ENCODE peak calls at places on chromosome 15, in seven cellular contexts. G is PC-3, O is mammary epithelial cell, X is heart left ventricle, Q is AG10803, E is tibial nerve, R is kidney epithelial cell. B is an unnamed sample.

GRCh38 chr15:79179108-79179561 is 88.6 kb upstream of the RASGRF1 start:
- DNase-seq in X (no peak), Q (no peak), R (peak), O (peak), E (no peak), G (peak), B (peak)

GRCh38 chr15:50458301-50458700 is 34.1 kb downstream of the USP8 start:
- DNase-seq in Q (peak), R (no peak), O (no peak), G (no peak), E (no peak), X (no peak), B (peak)

GRCh38 chr15:44738340-44738984 is 2.1 kb downstream of the TRIM69 start:
- DNase-seq in R (no peak), O (peak), Q (peak), X (no peak), E (no peak), G (peak), B (peak)

GRCh38 chr15:55909036-55909811 is 84.2 kb downstream of the NEDD4 start:
- DNase-seq in O (peak), R (no peak), G (peak), E (no peak), X (no peak), Q (peak), B (peak)

GRCh38 chr15:82312611-82313349 is 36.5 kb downstream of the GOLGA6L10 start:
- DNase-seq in R (no peak), O (no peak), E (no peak), X (no peak), G (no peak), Q (peak), B (peak)

GRCh38 chr15:39730552-39730951 is 52.1 kb downstream of the FSIP1 start:
- DNase-seq in R (no peak), G (no peak), O (no peak), X (no peak), E (no peak), Q (no peak), B (no peak)

GRCh38 chr15:70512772-70513362 is 250.5 kb downstream of the UACA start:
- DNase-seq in O (peak), Q (peak), X (peak), G (peak), E (no peak), R (no peak), B (peak)

GRCh38 chr15:77852241-77853007 is 219.7 kb upstream of the LINGO1 start:
- DNase-seq in E (no peak), R (no peak), Q (no peak), G (no peak), X (no peak), O (no peak), B (no peak)

GRCh38 chr15:79942656-79943481 is 28.1 kb downstream of the BCL2A1 start:
- DNase-seq in R (no peak), X (no peak), G (peak), E (no peak), Q (no peak), O (peak), B (no peak)

GRCh38 chr15:24068102-24068501 is 381.0 kb upstream of the NDN start:
- DNase-seq in X (no peak), O (no peak), Q (no peak), R (no peak), G (no peak), E (no peak), B (no peak)

GRCh38 chr15:83516935-83517334 is 69.8 kb downstream of the SH3GL3 start:
- DNase-seq in X (no peak), R (peak), Q (peak), G (peak), O (peak), E (no peak), B (peak)

GRCh38 chr15:66151809-66152208 is 101.7 kb downstream of the MEGF11 start:
- DNase-seq in G (no peak), R (no peak), E (no peak), X (no peak), Q (no peak), O (no peak), B (no peak)

GRCh38 chr15:96804754-96805153 is 474.3 kb downstream of the NR2F2 start:
- DNase-seq in R (no peak), Q (no peak), E (no peak), O (no peak), G (no peak), X (no peak), B (no peak)

GRCh38 chr15:51647128-51647562 is 24.6 kb upstream of the DMXL2 start:
- DNase-seq in E (peak), R (peak), O (peak), G (peak), Q (peak), X (peak), B (peak)

GRCh38 chr15:27970661-27971392 is 128.3 kb downstream of the OCA2 start:
- DNase-seq in Q (no peak), O (no peak), X (no peak), R (no peak), E (no peak), G (no peak), B (no peak)

GRCh38 chr15:50049871-50050270 is 69.2 kb downstream of the ATP8B4 start:
- DNase-seq in X (no peak), R (no peak), E (no peak), G (peak), Q (peak), O (no peak), B (peak)

GRCh38 chr15:83206387-83206970 is 1.1 kb downstream of the HDGFL3 start:
- DNase-seq in X (no peak), R (no peak), E (peak), Q (no peak), O (peak), G (peak), B (no peak)

DNA sequence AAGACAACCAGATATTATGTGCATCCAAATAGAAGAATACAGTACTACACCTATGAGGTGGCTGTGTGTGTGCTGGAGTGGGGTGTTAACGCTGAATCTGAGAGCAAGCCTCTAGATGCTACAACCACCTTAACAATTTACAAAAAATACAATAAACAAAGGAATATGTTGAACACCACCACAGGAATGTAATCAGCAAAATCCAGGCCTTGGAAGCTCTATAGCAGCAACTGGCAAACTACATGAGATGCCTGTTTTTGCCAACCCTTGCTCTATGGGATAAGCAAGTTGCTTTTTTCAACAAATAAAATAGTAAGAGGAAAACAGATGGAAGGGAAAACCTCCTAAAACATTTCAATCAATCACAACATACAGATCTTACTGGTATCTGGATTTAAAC is 23.9 kb downstream of the SLTM start:
- DNase-seq in E (no peak), G (no peak), O (no peak), R (no peak), Q (peak), X (no peak), B (no peak)
- H3K4me3 ChIP-seq in E (no peak), G (no peak), O (no peak), R (no peak), Q (no peak), X (no peak), B (no peak)

GRCh38 chr15:42163947-42164550 is 7.6 kb upstream of the PLA2G4F start:
- DNase-seq in R (no peak), Q (no peak), G (no peak), O (no peak), X (no peak), E (no peak), B (no peak)

GRCh38 chr15:42165081-42165480 is 8.6 kb upstream of the PLA2G4F start:
- DNase-seq in E (no peak), G (peak), O (no peak), Q (peak), R (no peak), X (no peak), B (peak)

GRCh38 chr15:42166225-42166940 is 9.9 kb upstream of the PLA2G4F start:
- DNase-seq in Q (no peak), E (no peak), G (no peak), O (no peak), X (no peak), R (no peak), B (no peak)

GRCh38 chr15:42160110-42160509 is 3.7 kb upstream of the PLA2G4F start:
- DNase-seq in E (no peak), G (no peak), R (no peak), O (no peak), X (no peak), Q (no peak), B (no peak)

GRCh38 chr15:42163291-42163690 is 6.9 kb upstream of the PLA2G4F start:
- DNase-seq in R (no peak), G (no peak), E (no peak), Q (no peak), O (no peak), X (no peak), B (no peak)
- TF ChIP-seq CTCF in R (no peak), G (no peak), E (no peak), Q (no peak), O (no peak), X (no peak), B (no peak)

DNA sequence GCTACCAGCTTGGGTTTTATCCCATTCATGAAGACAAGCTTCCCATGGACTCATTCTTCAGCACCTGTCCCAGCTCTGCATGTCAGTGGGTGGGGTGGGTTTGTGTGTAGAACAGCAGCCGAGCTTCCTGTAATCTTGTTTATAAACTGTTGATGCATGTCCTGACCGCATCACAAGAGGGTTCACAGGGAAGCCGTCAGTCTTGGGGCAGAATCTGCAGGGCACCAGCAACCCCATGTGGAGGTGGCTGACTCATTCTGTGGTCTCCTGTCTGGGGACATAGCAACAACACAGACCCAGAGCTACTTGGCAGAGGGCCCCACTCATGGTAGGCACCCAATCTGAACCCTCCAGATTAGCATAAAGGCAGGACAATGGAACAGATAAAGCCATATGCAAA is 35.6 kb downstream of the DAPK2 start:
- DNase-seq in E (peak), X (peak), G (peak), R (peak), Q (peak), O (peak), B (peak)
- H3K4me3 ChIP-seq in E (no peak), X (no peak), G (no peak), R (no peak), Q (no peak), O (no peak), B (no peak)

DNA sequence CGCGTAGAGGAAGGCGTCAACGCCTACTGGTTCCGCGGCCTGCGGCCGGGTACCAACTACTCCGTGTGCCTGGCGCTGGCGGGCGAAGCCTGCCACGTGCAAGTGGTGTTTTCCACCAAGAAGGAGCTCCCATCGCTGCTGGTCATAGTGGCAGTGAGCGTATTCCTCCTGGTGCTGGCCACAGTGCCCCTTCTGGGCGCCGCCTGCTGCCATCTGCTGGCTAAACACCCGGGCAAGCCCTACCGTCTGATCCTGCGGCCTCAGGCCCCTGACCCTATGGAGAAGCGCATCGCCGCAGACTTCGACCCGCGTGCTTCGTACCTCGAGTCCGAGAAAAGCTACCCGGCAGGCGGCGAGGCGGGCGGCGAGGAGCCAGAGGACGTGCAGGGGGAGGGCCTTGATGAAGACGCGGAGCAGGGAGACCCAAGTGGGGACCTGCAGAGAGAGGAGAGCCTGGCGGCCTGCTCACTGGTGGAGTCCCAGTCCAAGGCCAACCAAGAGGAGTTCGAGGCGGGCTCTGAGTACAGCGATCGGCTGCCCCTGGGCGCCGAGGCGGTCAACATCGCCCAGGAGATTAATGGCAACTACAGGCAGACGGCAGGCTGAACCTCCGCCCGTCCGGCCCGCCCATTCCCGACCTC is 4.1 kb downstream of the ISLR2 start:
- DNase-seq in R (no peak), G (no peak), Q (peak), E (no peak), X (peak), O (no peak), B (no peak)
- TF ChIP-seq CTCF in R (peak), G (peak), Q (peak), E (no peak), X (peak), O (peak), B (peak)

GRCh38 chr15:36878745-36879262 is 221.5 kb downstream of the MEIS2 start:
- DNase-seq in R (no peak), Q (no peak), E (no peak), G (no peak), O (no peak), X (no peak), B (no peak)
- H3K4me3 ChIP-seq in R (no peak), Q (no peak), E (no peak), G (no peak), O (no peak), X (no peak), B (no peak)

GRCh38 chr15:84824260-84824690 is 7.1 kb downstream of the ALPK3 start:
- DNase-seq in E (peak), X (no peak), Q (peak), R (no peak), G (no peak), O (no peak), B (peak)

GRCh38 chr15:84828433-84828908 is 11.3 kb downstream of the ALPK3 start:
- DNase-seq in G (no peak), X (no peak), E (no peak), R (no peak), Q (no peak), O (no peak), B (no peak)

GRCh38 chr15:84823580-84823878 is 6.4 kb downstream of the ALPK3 start:
- DNase-seq in O (no peak), E (no peak), G (no peak), Q (no peak), R (no peak), X (no peak), B (no peak)

GRCh38 chr15:84827246-84827645 is 10.1 kb downstream of the ALPK3 start:
- DNase-seq in R (no peak), Q (no peak), E (no peak), G (no peak), X (no peak), O (no peak), B (no peak)

GRCh38 chr15:84826369-84826823 is 9.2 kb downstream of the ALPK3 start:
- DNase-seq in O (peak), G (peak), X (no peak), R (no peak), E (peak), Q (peak), B (peak)
- TF ChIP-seq CTCF in O (peak), G (peak), X (peak), R (peak), E (no peak), Q (no peak), B (peak)

B was measured in fibroblast of mammary gland.